ENCODE peak calls at places on chromosomes 4 and X, in eight cellular contexts. One of them, this sample, is unnamed.

GRCh38 chrX:106874075-106874474 is 29.1 kb downstream of the RIPPLY1 start:
- DNase-seq in tibial artery: no peak
- DNase-seq in MM.1S: peak; percentile 54
- DNase-seq in IMR-90: peak; percentile 42
- DNase-seq in adrenal gland: no peak
- DNase-seq in CD4-positive, CD25-positive, alpha-beta regulatory T cell: peak; percentile 35
- DNase-seq in A549: peak; percentile 35
- DNase-seq in endodermal cell: no peak
- DNase-seq in this sample: no peak

GRCh38 chr4:183284965-183285364 is 35.1 kb downstream of the CLDN22 start:
- DNase-seq in endodermal cell: no peak
- DNase-seq in A549: no peak
- DNase-seq in CD4-positive, CD25-positive, alpha-beta regulatory T cell: no peak
- DNase-seq in adrenal gland: no peak
- DNase-seq in tibial artery: no peak
- DNase-seq in IMR-90: peak; percentile 95
- DNase-seq in MM.1S: no peak
- DNase-seq in this sample: no peak

GRCh38 chr4:126678608-126679007 is 954.1 kb upstream of the INTU start:
- DNase-seq in MM.1S: no peak
- DNase-seq in endodermal cell: no peak
- DNase-seq in A549: no peak
- DNase-seq in IMR-90: no peak
- DNase-seq in CD4-positive, CD25-positive, alpha-beta regulatory T cell: no peak
- DNase-seq in tibial artery: no peak
- DNase-seq in adrenal gland: no peak
- DNase-seq in this sample: no peak

GRCh38 chr4:8346838-8347605 is 77.5 kb downstream of the HTRA3 start:
- DNase-seq in A549: no peak
- DNase-seq in endodermal cell: peak; percentile 26
- DNase-seq in MM.1S: no peak
- DNase-seq in IMR-90: no peak
- DNase-seq in tibial artery: peak; percentile 44
- DNase-seq in CD4-positive, CD25-positive, alpha-beta regulatory T cell: no peak
- DNase-seq in adrenal gland: no peak
- DNase-seq in this sample: no peak

GRCh38 chr4:104416725-104417363 is 77.8 kb downstream of the CXXC4 start:
- DNase-seq in IMR-90: no peak
- DNase-seq in adrenal gland: no peak
- DNase-seq in A549: no peak
- DNase-seq in MM.1S: no peak
- DNase-seq in CD4-positive, CD25-positive, alpha-beta regulatory T cell: no peak
- DNase-seq in tibial artery: no peak
- DNase-seq in endodermal cell: peak; percentile 60
- DNase-seq in this sample: no peak

GRCh38 chrX:29225670-29226069 is 638.4 kb downstream of the IL1RAPL1 start:
- DNase-seq in CD4-positive, CD25-positive, alpha-beta regulatory T cell: no peak
- DNase-seq in IMR-90: no peak
- DNase-seq in endodermal cell: peak; percentile 62
- DNase-seq in MM.1S: no peak
- DNase-seq in adrenal gland: no peak
- DNase-seq in A549: no peak
- DNase-seq in tibial artery: no peak
- DNase-seq in this sample: no peak

GRCh38 chrX:110163488-110163887 is 154.4 kb downstream of the AMMECR1 start:
- DNase-seq in tibial artery: no peak
- DNase-seq in endodermal cell: peak; percentile 5
- DNase-seq in IMR-90: peak; percentile 66
- DNase-seq in MM.1S: no peak
- DNase-seq in A549: no peak
- DNase-seq in adrenal gland: no peak
- DNase-seq in CD4-positive, CD25-positive, alpha-beta regulatory T cell: no peak
- DNase-seq in this sample: no peak

GRCh38 chr4:6270691-6271121 is 1.1 kb downstream of the WFS1 start:
- DNase-seq in MM.1S: no peak
- DNase-seq in adrenal gland: no peak
- DNase-seq in IMR-90: peak; percentile 7
- DNase-seq in tibial artery: no peak
- DNase-seq in endodermal cell: no peak
- DNase-seq in A549: no peak
- DNase-seq in CD4-positive, CD25-positive, alpha-beta regulatory T cell: no peak
- DNase-seq in this sample: no peak

GRCh38 chr4:42151568-42152506 is 618 bp downstream of the BEND4 start:
- DNase-seq in IMR-90: no peak
- DNase-seq in tibial artery: no peak
- DNase-seq in adrenal gland: no peak
- DNase-seq in endodermal cell: peak; percentile 96
- DNase-seq in A549: no peak
- DNase-seq in CD4-positive, CD25-positive, alpha-beta regulatory T cell: no peak
- DNase-seq in MM.1S: peak; percentile 83
- DNase-seq in this sample: no peak

GRCh38 chrX:335758-336155 is 17.2 kb upstream of the GTPBP6 start:
- DNase-seq in MM.1S: no peak
- DNase-seq in CD4-positive, CD25-positive, alpha-beta regulatory T cell: no peak
- DNase-seq in adrenal gland: no peak
- DNase-seq in IMR-90: no peak
- DNase-seq in A549: no peak
- DNase-seq in endodermal cell: no peak
- DNase-seq in tibial artery: no peak
- DNase-seq in this sample: no peak

GRCh38 chrX:9906919-9907318 is 60.2 kb upstream of the CLDN34 start:
- DNase-seq in A549: no peak
- DNase-seq in MM.1S: no peak
- DNase-seq in CD4-positive, CD25-positive, alpha-beta regulatory T cell: no peak
- DNase-seq in adrenal gland: no peak
- DNase-seq in IMR-90: no peak
- DNase-seq in tibial artery: no peak
- DNase-seq in endodermal cell: peak; percentile 82
- DNase-seq in this sample: no peak

GRCh38 chr4:1060121-1060520 is 48.7 kb downstream of the FGFRL1 start:
- DNase-seq in CD4-positive, CD25-positive, alpha-beta regulatory T cell: no peak
- DNase-seq in IMR-90: no peak
- DNase-seq in tibial artery: peak; percentile 44
- DNase-seq in A549: no peak
- DNase-seq in endodermal cell: peak; percentile 32
- DNase-seq in MM.1S: no peak
- DNase-seq in adrenal gland: no peak
- DNase-seq in this sample: no peak

GRCh38 chr4:151960449-151961246 is 199.8 kb upstream of the GATB start:
- DNase-seq in tibial artery: no peak
- DNase-seq in A549: no peak
- DNase-seq in CD4-positive, CD25-positive, alpha-beta regulatory T cell: no peak
- DNase-seq in IMR-90: no peak
- DNase-seq in adrenal gland: no peak
- DNase-seq in endodermal cell: no peak
- DNase-seq in MM.1S: no peak
- DNase-seq in this sample: no peak

GRCh38 chr4:158580064-158580463 is 58.4 kb downstream of the RXFP1 start:
- DNase-seq in IMR-90: no peak
- DNase-seq in CD4-positive, CD25-positive, alpha-beta regulatory T cell: no peak
- DNase-seq in A549: no peak
- DNase-seq in endodermal cell: peak; percentile 66
- DNase-seq in tibial artery: no peak
- DNase-seq in MM.1S: no peak
- DNase-seq in adrenal gland: no peak
- DNase-seq in this sample: no peak
- H3K4me1 ChIP-seq in IMR-90: no peaks in the 10 kb centered on the region
- H3K4me1 ChIP-seq in CD4-positive, CD25-positive, alpha-beta regulatory T cell: no peaks in the 10 kb centered on the region
- H3K4me1 ChIP-seq in A549: no peaks in the 10 kb centered on the region
- H3K4me1 ChIP-seq in endodermal cell: no peaks in the 10 kb centered on the region
- H3K4me1 ChIP-seq in tibial artery: no peaks in the 10 kb centered on the region
- H3K4me1 ChIP-seq in MM.1S: no peaks in the 10 kb centered on the region
- H3K4me1 ChIP-seq in adrenal gland: no peaks in the 10 kb centered on the region
- H3K4me1 ChIP-seq in this sample: no peaks in the 10 kb centered on the region

GRCh38 chr4:153490985-153491483 is 24.9 kb downstream of the TMEM131L start:
- DNase-seq in IMR-90: no peak
- DNase-seq in MM.1S: no peak
- DNase-seq in tibial artery: no peak
- DNase-seq in CD4-positive, CD25-positive, alpha-beta regulatory T cell: no peak
- DNase-seq in A549: no peak
- DNase-seq in endodermal cell: peak; percentile 2
- DNase-seq in adrenal gland: no peak
- DNase-seq in this sample: no peak
- H3K4me1 ChIP-seq in IMR-90: peaks cover 26% of the 10 kb centered on the region
- H3K4me1 ChIP-seq in MM.1S: no peaks in the 10 kb centered on the region
- H3K4me1 ChIP-seq in tibial artery: peaks cover 53% of the 10 kb centered on the region
- H3K4me1 ChIP-seq in CD4-positive, CD25-positive, alpha-beta regulatory T cell: peaks cover 92% of the 10 kb centered on the region
- H3K4me1 ChIP-seq in A549: peaks cover 15% of the 10 kb centered on the region
- H3K4me1 ChIP-seq in endodermal cell: peaks cover 16% of the 10 kb centered on the region
- H3K4me1 ChIP-seq in adrenal gland: no peaks in the 10 kb centered on the region
- H3K4me1 ChIP-seq in this sample: peaks cover 22% of the 10 kb centered on the region

DNA sequence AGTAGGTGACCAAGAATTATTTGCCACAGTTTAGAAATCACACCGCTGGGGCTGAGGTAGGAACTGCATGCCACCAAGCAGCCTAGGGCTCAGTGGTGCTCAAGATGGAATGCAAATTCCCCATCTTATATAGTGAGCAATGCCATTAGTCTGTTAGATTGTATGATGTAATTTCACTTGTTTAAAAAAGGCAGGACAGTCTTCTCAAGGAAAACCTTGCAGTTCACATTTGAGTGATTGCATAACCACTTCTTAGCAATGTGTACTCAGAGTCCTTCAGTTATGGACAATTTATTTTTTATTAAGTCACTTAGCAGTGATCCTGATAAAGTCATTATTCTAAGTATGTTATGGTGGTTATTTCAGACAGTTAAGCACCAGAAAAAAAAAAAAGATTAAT is 142.9 kb upstream of the SFRP2 start:
- DNase-seq in CD4-positive, CD25-positive, alpha-beta regulatory T cell: no peak
- DNase-seq in A549: no peak
- DNase-seq in MM.1S: no peak
- DNase-seq in endodermal cell: no peak
- DNase-seq in IMR-90: no peak
- DNase-seq in adrenal gland: no peak
- DNase-seq in tibial artery: no peak
- DNase-seq in this sample: no peak
- H3K4me1 ChIP-seq in CD4-positive, CD25-positive, alpha-beta regulatory T cell: no peaks in the 10 kb centered on the region
- H3K4me1 ChIP-seq in A549: no peaks in the 10 kb centered on the region
- H3K4me1 ChIP-seq in MM.1S: no peaks in the 10 kb centered on the region
- H3K4me1 ChIP-seq in endodermal cell: no peaks in the 10 kb centered on the region
- H3K4me1 ChIP-seq in IMR-90: no peaks in the 10 kb centered on the region
- H3K4me1 ChIP-seq in adrenal gland: no peaks in the 10 kb centered on the region
- H3K4me1 ChIP-seq in tibial artery: no peaks in the 10 kb centered on the region
- H3K4me1 ChIP-seq in this sample: peaks cover 4% of the 10 kb centered on the region

GRCh38 chr4:185742766-185743165 is 69.2 kb downstream of the SORBS2 start:
- DNase-seq in tibial artery: no peak
- DNase-seq in CD4-positive, CD25-positive, alpha-beta regulatory T cell: no peak
- DNase-seq in adrenal gland: peak; percentile 80
- DNase-seq in IMR-90: no peak
- DNase-seq in A549: no peak
- DNase-seq in MM.1S: peak; percentile 76
- DNase-seq in endodermal cell: no peak
- DNase-seq in this sample: no peak

GRCh38 chr4:185744127-185744865 is 67.7 kb downstream of the SORBS2 start:
- DNase-seq in tibial artery: no peak
- DNase-seq in adrenal gland: no peak
- DNase-seq in A549: no peak
- DNase-seq in endodermal cell: no peak
- DNase-seq in CD4-positive, CD25-positive, alpha-beta regulatory T cell: no peak
- DNase-seq in IMR-90: no peak
- DNase-seq in MM.1S: no peak
- DNase-seq in this sample: no peak

GRCh38 chr4:185743722-185744121 is 68.3 kb downstream of the SORBS2 start:
- DNase-seq in A549: no peak
- DNase-seq in endodermal cell: no peak
- DNase-seq in IMR-90: no peak
- DNase-seq in MM.1S: no peak
- DNase-seq in adrenal gland: no peak
- DNase-seq in CD4-positive, CD25-positive, alpha-beta regulatory T cell: no peak
- DNase-seq in tibial artery: no peak
- DNase-seq in this sample: no peak

GRCh38 chr4:185740471-185740873 is 71.5 kb downstream of the SORBS2 start:
- DNase-seq in IMR-90: no peak
- DNase-seq in endodermal cell: no peak
- DNase-seq in adrenal gland: no peak
- DNase-seq in MM.1S: no peak
- DNase-seq in tibial artery: no peak
- DNase-seq in A549: no peak
- DNase-seq in CD4-positive, CD25-positive, alpha-beta regulatory T cell: no peak
- DNase-seq in this sample: no peak

DNA sequence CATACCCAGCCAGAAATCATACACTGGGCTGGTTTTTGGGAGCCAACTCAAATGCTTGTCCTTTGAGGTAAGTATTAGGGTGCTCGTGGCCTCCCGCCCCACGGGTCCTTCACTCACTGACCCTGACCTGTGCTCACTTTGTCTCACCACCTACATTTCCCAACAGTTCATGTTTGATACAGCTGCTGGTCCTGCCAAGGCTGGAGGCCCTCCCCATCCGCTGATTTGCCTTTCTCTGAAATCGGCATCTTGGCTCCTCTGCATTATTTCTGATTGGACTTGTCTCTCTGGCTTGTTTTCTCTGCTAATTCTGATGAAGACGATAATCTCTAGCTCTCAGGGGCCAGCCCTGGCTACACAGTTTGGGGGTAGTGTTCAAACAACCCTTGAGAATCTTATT is 70.2 kb downstream of the SORBS2 start:
- DNase-seq in A549: no peak
- DNase-seq in adrenal gland: peak; percentile 51
- DNase-seq in endodermal cell: no peak
- DNase-seq in MM.1S: no peak
- DNase-seq in IMR-90: no peak
- DNase-seq in CD4-positive, CD25-positive, alpha-beta regulatory T cell: no peak
- DNase-seq in tibial artery: no peak
- DNase-seq in this sample: no peak
- H3K4me1 ChIP-seq in A549: no peaks in the 10 kb centered on the region
- H3K4me1 ChIP-seq in adrenal gland: peaks cover 56% of the 10 kb centered on the region
- H3K4me1 ChIP-seq in endodermal cell: peaks cover 8% of the 10 kb centered on the region
- H3K4me1 ChIP-seq in MM.1S: peaks cover 10% of the 10 kb centered on the region
- H3K4me1 ChIP-seq in IMR-90: peaks cover 4% of the 10 kb centered on the region
- H3K4me1 ChIP-seq in CD4-positive, CD25-positive, alpha-beta regulatory T cell: no peaks in the 10 kb centered on the region
- H3K4me1 ChIP-seq in tibial artery: peaks cover 47% of the 10 kb centered on the region
- H3K4me1 ChIP-seq in this sample: peaks cover 12% of the 10 kb centered on the region